ENCODE peak calls at places on chromosomes 3 and 15, in seven cellular contexts. M is astrocyte of the spinal cord; T is OCI-LY7; H is activated CD4-positive, alpha-beta T cell treated with anti-CD3 and anti-CD28 coated beads, Interleukin-2, amount 10 ng/mL, durations not matched to agents 7 days and 5 days; Q is neural crest cell; B is activated gamma-delta T cell treated with Interleukin-2 at 50 U/mL for 16 hours; G is SJSA1. P is an unnamed sample.

GRCh38 chr15:69753867-69754266 is 301.2 kb downstream of the RPLP1 start:
- DNase-seq in M (no peak), T (no peak), H (no peak), Q (no peak), B (no peak), G (no peak), P (no peak)

GRCh38 chr3:152309535-152310317 is 41.0 kb downstream of the MBNL1 start:
- DNase-seq in M (peak), T (no peak), H (no peak), Q (no peak), B (no peak), G (no peak), P (no peak)

GRCh38 chr3:158801200-158801599 is 654 bp upstream of the MFSD1 start:
- DNase-seq in M (peak), T (no peak), H (no peak), Q (no peak), B (no peak), G (no peak), P (no peak)

GRCh38 chr3:14533457-14533958 is 6.6 kb downstream of the GRIP2 start:
- DNase-seq in M (no peak), T (no peak), H (no peak), Q (no peak), B (no peak), G (no peak), P (no peak)

GRCh38 chr15:95169701-95170459 is 938.5 kb downstream of the MCTP2 start:
- DNase-seq in M (no peak), T (no peak), H (no peak), Q (no peak), B (no peak), G (no peak), P (no peak)

GRCh38 chr3:64400706-64401105 is 175.4 kb upstream of the PRICKLE2 start:
- DNase-seq in M (no peak), T (no peak), H (no peak), Q (no peak), B (no peak), G (no peak), P (no peak)

GRCh38 chr3:89360155-89360554 is 252.7 kb downstream of the EPHA3 start:
- DNase-seq in M (peak), T (no peak), H (no peak), Q (no peak), B (no peak), G (no peak), P (no peak)

GRCh38 chr3:187080799-187081450 is 58.4 kb downstream of the RPL39L start:
- DNase-seq in M (no peak), T (no peak), H (no peak), Q (no peak), B (no peak), G (no peak), P (no peak)

GRCh38 chr15:80105193-80105984 is 45.9 kb downstream of the ZFAND6 start:
- DNase-seq in M (peak), T (no peak), H (no peak), Q (no peak), B (no peak), G (no peak), P (no peak)

GRCh38 chr3:46135475-46135874 is 72.6 kb downstream of the CCR1 start:
- DNase-seq in M (no peak), T (no peak), H (no peak), Q (no peak), B (no peak), G (no peak), P (no peak)

GRCh38 chr3:89256395-89256794 is 149.0 kb downstream of the EPHA3 start:
- DNase-seq in M (no peak), T (no peak), H (no peak), Q (no peak), B (no peak), G (no peak), P (no peak)

GRCh38 chr15:55914446-55914845 is 79.0 kb downstream of the NEDD4 start:
- DNase-seq in M (peak), T (no peak), H (no peak), Q (no peak), B (no peak), G (no peak), P (no peak)

GRCh38 chr15:37880009-37880834 is 54.2 kb upstream of the TMCO5A start:
- DNase-seq in M (peak), T (peak), H (no peak), Q (peak), B (no peak), G (no peak), P (peak)

GRCh38 chr3:58657571-58658141 is 8.9 kb downstream of the FAM3D start:
- DNase-seq in M (no peak), T (no peak), H (no peak), Q (no peak), B (no peak), G (no peak), P (no peak)

GRCh38 chr3:197224034-197224444 is 74.4 kb downstream of the DLG1 start:
- DNase-seq in M (peak), T (peak), H (peak), Q (no peak), B (no peak), G (no peak), P (peak)

GRCh38 chr15:74322558-74323180 is 44.8 kb downstream of the CYP11A1 start:
- DNase-seq in M (peak), T (peak), H (peak), Q (peak), B (peak), G (peak), P (peak)

GRCh38 chr3:18937574-18937973 is 210.7 kb upstream of the KCNH8 start:
- DNase-seq in M (no peak), T (no peak), H (no peak), Q (no peak), B (no peak), G (no peak), P (no peak)

GRCh38 chr3:50623840-50624474 is 7.0 kb downstream of the MAPKAPK3 start:
- DNase-seq in M (no peak), T (peak), H (peak), Q (no peak), B (no peak), G (no peak), P (no peak)

GRCh38 chr15:65076486-65077290 is at the start of gene KBTBD13:
- DNase-seq in M (no peak), T (no peak), H (no peak), Q (no peak), B (no peak), G (no peak), P (no peak)

GRCh38 chr3:194983121-194983520 is 287.8 kb downstream of the XXYLT1 start:
- DNase-seq in M (no peak), T (no peak), H (no peak), Q (no peak), B (no peak), G (peak), P (no peak)

GRCh38 chr15:101052681-101053121 is 133.5 kb downstream of the LRRK1 start:
- DNase-seq in M (no peak), T (no peak), H (peak), Q (no peak), B (no peak), G (peak), P (no peak)

GRCh38 chr15:36617529-36618196 is 38.2 kb downstream of the CDIN1 start:
- DNase-seq in M (no peak), T (peak), H (no peak), Q (no peak), B (no peak), G (no peak), P (no peak)

GRCh38 chr3:14336414-14337285 is 65.8 kb upstream of the SLC6A6 start:
- DNase-seq in M (no peak), T (peak), H (no peak), Q (no peak), B (no peak), G (no peak), P (no peak)

GRCh38 chr3:128464188-128464587 is 2.5 kb downstream of the DNAJB8 start:
- DNase-seq in M (no peak), T (no peak), H (no peak), Q (no peak), B (no peak), G (no peak), P (no peak)

GRCh38 chr3:119841808-119842471 is 60.0 kb downstream of the NR1I2 start:
- DNase-seq in M (no peak), T (no peak), H (no peak), Q (no peak), B (no peak), G (no peak), P (no peak)

GRCh38 chr3:76134166-76134565 is 348.8 kb upstream of the ZNF717 start:
- DNase-seq in M (no peak), T (no peak), H (no peak), Q (no peak), B (no peak), G (no peak), P (no peak)

GRCh38 chr3:172257638-172258400 is 190.4 kb downstream of the GHSR start:
- DNase-seq in M (peak), T (no peak), H (no peak), Q (no peak), B (no peak), G (no peak), P (no peak)

GRCh38 chr3:122969585-122970453 is 57.7 kb downstream of the SEMA5B start:
- DNase-seq in M (peak), T (no peak), H (no peak), Q (no peak), B (no peak), G (no peak), P (peak)

GRCh38 chr15:92797168-92798052 is 102.7 kb upstream of the CHD2 start:
- DNase-seq in M (peak), T (peak), H (peak), Q (no peak), B (peak), G (no peak), P (peak)

GRCh38 chr3:27105904-27106303 is 263.3 kb downstream of the NEK10 start:
- DNase-seq in M (peak), T (no peak), H (no peak), Q (peak), B (no peak), G (peak), P (no peak)

GRCh38 chr3:126110431-126111125 is 26.7 kb upstream of the SLC41A3 start:
- DNase-seq in M (no peak), T (no peak), H (no peak), Q (no peak), B (no peak), G (peak), P (no peak)

GRCh38 chr3:158909870-158910269 is 108.0 kb downstream of the MFSD1 start:
- DNase-seq in M (peak), T (no peak), H (no peak), Q (no peak), B (no peak), G (no peak), P (no peak)

GRCh38 chr3:171245796-171246453 is 214.3 kb downstream of the TNIK start:
- DNase-seq in M (no peak), T (no peak), H (no peak), Q (no peak), B (no peak), G (no peak), P (no peak)

GRCh38 chr3:179068779-179069530 is 2.7 kb downstream of the ZMAT3 start:
- DNase-seq in M (peak), T (peak), H (peak), Q (no peak), B (no peak), G (no peak), P (peak)

GRCh38 chr15:101028772-101029438 is 109.7 kb downstream of the LRRK1 start:
- DNase-seq in M (no peak), T (no peak), H (no peak), Q (no peak), B (no peak), G (peak), P (no peak)

GRCh38 chr15:90174140-90174891 is 26.8 kb upstream of the SEMA4B start:
- DNase-seq in M (peak), T (no peak), H (no peak), Q (no peak), B (no peak), G (no peak), P (no peak)

GRCh38 chr15:76208786-76209424 is 102.4 kb downstream of the ETFA start:
- DNase-seq in M (no peak), T (no peak), H (no peak), Q (no peak), B (no peak), G (no peak), P (no peak)

P was measured in NCI-H446.